ENCODE peak calls at places on chromosomes 2 and 18, in nine cellular contexts. H, J, P, W, Q, U, E, K and A are unnamed samples.

GRCh38 chr2:162221064-162221463 is 22.2 kb downstream of the FAP start:
- DNase-seq in H (peak; percentile 66), W (peak; percentile 63), P (no peak), E (peak; percentile 83), K (peak; percentile 82), Q (peak; percentile 74), U (peak; percentile 61), J (peak; percentile 68), A (peak; percentile 56)

GRCh38 chr18:8176554-8176953 is 432.7 kb upstream of the RAB12 start:
- DNase-seq in K (no peak), W (no peak), U (no peak), P (no peak), J (no peak), Q (no peak), E (peak; percentile 1), H (no peak), A (no peak)

GRCh38 chr2:169573974-169574299 is 272 bp upstream of the FASTKD1 start:
- DNase-seq in J (no peak), Q (no peak), U (no peak), E (no peak), H (no peak), W (no peak), K (no peak), P (no peak), A (peak; percentile 27)

GRCh38 chr2:191691016-191691725 is 13.2 kb downstream of the NABP1 start:
- DNase-seq in K (peak; percentile 77), E (peak; percentile 92), H (peak; percentile 61), P (peak; percentile 79), Q (peak; percentile 72), J (peak; percentile 73), U (peak; percentile 48), W (peak; percentile 81), A (peak; percentile 75)

GRCh38 chr18:12768622-12769021 is 65.8 kb downstream of the PSMG2 start:
- DNase-seq in U (no peak), W (no peak), Q (no peak), K (peak; percentile 11), J (no peak), H (no peak), P (no peak), E (peak; percentile 69), A (no peak)

GRCh38 chr18:13622751-13623150 is 103.6 kb downstream of the FAM210A start:
- DNase-seq in P (no peak), J (no peak), U (no peak), H (no peak), E (no peak), Q (no peak), W (no peak), K (no peak), A (no peak)

GRCh38 chr2:216545359-216545758 is 46.7 kb downstream of the RPL37A start:
- DNase-seq in E (no peak), J (no peak), W (no peak), Q (no peak), K (no peak), U (no peak), P (peak; percentile 82), H (no peak), A (no peak)

GRCh38 chr2:147133273-147133901 is 711.4 kb upstream of the ACVR2A start:
- DNase-seq in Q (no peak), W (peak; percentile 3), K (no peak), P (no peak), H (no peak), E (no peak), J (no peak), U (no peak), A (no peak)

GRCh38 chr2:235142588-235142987 is 190.8 kb downstream of the SH3BP4 start:
- DNase-seq in P (no peak), U (no peak), J (no peak), K (peak; percentile 28), W (peak; percentile 62), E (no peak), Q (no peak), H (no peak), A (no peak)

GRCh38 chr2:236021497-236022057 is 146.6 kb downstream of the GBX2 start:
- DNase-seq in U (no peak), P (no peak), K (no peak), J (no peak), Q (no peak), E (no peak), W (no peak), H (no peak), A (no peak)

GRCh38 chr2:30074023-30074422 is 72.8 kb upstream of the YPEL5 start:
- DNase-seq in Q (no peak), K (peak; percentile 23), J (no peak), E (peak; percentile 10), H (no peak), W (no peak), U (no peak), P (peak; percentile 21), A (no peak)

GRCh38 chr18:23532848-23533247 is 29.5 kb downstream of the RMC1 start:
- DNase-seq in Q (no peak), J (no peak), P (no peak), K (no peak), U (no peak), W (no peak), E (no peak), H (no peak), A (no peak)

GRCh38 chr2:104849618-104850097 is 4.3 kb upstream of the POU3F3 start:
- DNase-seq in J (peak; percentile 68), P (peak; percentile 8), K (peak; percentile 73), E (peak; percentile 73), H (peak; percentile 38), W (peak; percentile 66), Q (peak; percentile 73), U (peak; percentile 58), A (peak; percentile 69)

GRCh38 chr2:134160793-134161504 is 92.9 kb upstream of the MGAT5 start:
- DNase-seq in P (no peak), H (no peak), J (no peak), W (no peak), K (no peak), E (peak; percentile 26), Q (no peak), U (no peak), A (no peak)

GRCh38 chr2:105865222-105865913 is 120.7 kb downstream of the NCK2 start:
- DNase-seq in K (peak; percentile 16), Q (peak; percentile 49), U (no peak), J (no peak), H (no peak), P (no peak), E (peak; percentile 45), W (no peak), A (no peak)

GRCh38 chr2:237254911-237255578 is 158.9 kb downstream of the COL6A3 start:
- DNase-seq in P (no peak), E (peak; percentile 91), U (no peak), Q (no peak), W (no peak), J (no peak), H (no peak), K (peak; percentile 57), A (no peak)

GRCh38 chr18:43271593-43272432 is 5.5 kb downstream of the SYT4 start:
- DNase-seq in Q (peak; percentile 17), K (peak; percentile 61), W (peak; percentile 32), E (peak; percentile 83), H (peak; percentile 19), U (no peak), P (peak; percentile 24), J (peak; percentile 36), A (peak; percentile 33)

GRCh38 chr18:28365406-28365805 is 188.5 kb upstream of the CDH2 start:
- DNase-seq in Q (no peak), J (no peak), W (no peak), P (no peak), E (peak; percentile 74), H (no peak), K (peak; percentile 73), U (no peak), A (no peak)

GRCh38 chr2:105521176-105521575 is 122.3 kb upstream of the FHL2 start:
- DNase-seq in U (no peak), P (no peak), E (peak; percentile 63), J (no peak), Q (no peak), W (peak; percentile 18), H (no peak), K (peak; percentile 40), A (peak; percentile 38)

DNA sequence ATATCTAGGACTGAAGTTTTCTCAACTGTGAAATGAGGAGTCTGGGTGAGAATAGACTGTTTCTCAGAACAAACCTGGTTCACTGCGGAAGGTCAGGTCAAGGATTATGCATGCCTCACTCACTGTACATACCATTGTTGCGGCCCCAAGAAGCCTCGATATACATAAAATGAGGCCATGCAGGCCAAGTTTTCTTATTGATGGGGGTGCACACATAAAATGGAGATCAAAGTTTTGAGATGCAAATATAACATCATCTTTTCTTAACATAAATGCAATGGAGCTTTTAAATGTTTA is 1366.1 kb upstream of the CELF4 start:
- DNase-seq in E (no peak), J (no peak), H (no peak), U (no peak), W (no peak), P (no peak), Q (no peak), K (no peak), A (no peak)
- TF ChIP-seq CTCF in E (no peak), J (no peak), H (no peak), U (no peak), W (no peak), P (no peak), Q (no peak), K (no peak), A (no peak)

GRCh38 chr18:45122510-45122909 is 441.8 kb downstream of the SETBP1 start:
- DNase-seq in H (no peak), J (no peak), Q (no peak), U (no peak), K (no peak), W (no peak), P (no peak), E (peak; percentile 10), A (no peak)
- TF ChIP-seq CTCF in H (no peak), J (no peak), Q (no peak), U (no peak), K (no peak), W (no peak), P (no peak), E (no peak), A (no peak)

DNA sequence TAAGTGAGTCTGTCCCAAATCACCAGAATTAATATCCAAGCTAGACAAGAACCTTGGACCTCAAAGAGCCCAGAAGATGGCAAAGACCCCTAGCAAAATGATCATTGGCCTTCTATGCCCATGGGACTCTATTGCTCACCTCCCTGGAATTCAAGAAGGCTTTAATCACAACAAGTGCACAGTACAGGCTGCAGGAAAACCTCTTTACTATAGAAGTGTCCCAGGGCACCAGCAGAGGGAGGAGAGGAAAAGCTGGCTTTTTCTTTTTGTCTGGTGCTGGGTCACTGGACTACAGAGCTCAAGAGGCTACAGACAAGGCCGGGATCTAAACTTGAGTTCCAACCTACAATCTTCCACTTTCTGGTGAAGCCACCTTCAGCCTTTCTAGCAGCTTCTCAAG is 88.3 kb upstream of the PPP1CB start:
- DNase-seq in H (no peak), Q (no peak), P (no peak), K (peak; percentile 18), E (peak; percentile 81), U (no peak), J (no peak), W (peak; percentile 42), A (no peak)
- TF ChIP-seq CTCF in H (no peak), Q (no peak), P (peak; percentile 55), K (no peak), E (peak; percentile 54), U (no peak), J (no peak), W (no peak), A (no peak)

DNA sequence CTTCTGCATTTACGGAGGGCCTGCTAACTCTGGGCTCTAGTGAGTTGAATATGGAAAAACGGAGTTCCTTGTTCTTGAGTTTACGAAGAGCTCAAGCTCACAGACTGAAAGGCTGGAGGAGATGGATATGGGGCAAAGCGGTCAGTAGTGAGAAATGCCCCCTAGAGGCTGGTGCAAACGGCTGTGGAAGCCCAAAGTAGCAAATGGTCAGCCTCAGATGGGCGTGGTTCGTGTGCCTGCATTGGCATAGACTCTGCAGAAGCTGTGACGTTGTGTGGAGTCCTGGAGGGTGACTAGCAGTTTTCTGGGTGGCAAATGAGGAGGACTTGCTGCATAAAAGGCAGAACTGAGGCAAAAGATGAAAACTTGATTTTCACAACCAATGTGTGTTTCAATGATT is 93.6 kb upstream of the TWIST2 start:
- DNase-seq in P (no peak), E (no peak), H (peak; percentile 22), W (peak; percentile 18), J (no peak), Q (no peak), K (peak; percentile 31), U (no peak), A (no peak)
- TF ChIP-seq CTCF in P (peak; percentile 20), E (peak; percentile 19), H (peak; percentile 62), W (no peak), J (no peak), Q (no peak), K (no peak), U (no peak), A (no peak)